ENCODE peak calls at places on chromosomes 7 and 10, in eight cellular contexts. Z, W, N, Q, O, A, T and G are unnamed samples.

GRCh38 chr7:106823631-106824030 is 41.5 kb upstream of the PIK3CG start:
- DNase-seq in Z (peak), W (no peak), N (no peak), Q (no peak), O (no peak), A (no peak), T (no peak), G (no peak)

GRCh38 chr10:34670101-34670500 is 145.0 kb downstream of the PARD3 start:
- DNase-seq in Z (no peak), W (no peak), N (no peak), Q (no peak), O (peak), A (no peak), T (no peak), G (no peak)

GRCh38 chr7:157468221-157469111 is 131.7 kb downstream of the DNAJB6 start:
- DNase-seq in Z (no peak), W (no peak), N (peak), Q (no peak), O (no peak), A (no peak), T (no peak), G (no peak)

GRCh38 chr10:34231441-34232180 is 583.5 kb downstream of the PARD3 start:
- DNase-seq in Z (no peak), W (no peak), N (no peak), Q (no peak), O (peak), A (no peak), T (no peak), G (no peak)

GRCh38 chr7:86926732-86927131 is 132.7 kb downstream of the ELAPOR2 start:
- DNase-seq in Z (peak), W (no peak), N (no peak), Q (peak), O (peak), A (peak), T (no peak), G (peak)

GRCh38 chr7:157310676-157311185 is 26.1 kb upstream of the DNAJB6 start:
- DNase-seq in Z (peak), W (no peak), N (no peak), Q (no peak), O (no peak), A (no peak), T (no peak), G (no peak)

GRCh38 chr7:157951300-157952049 is 614.7 kb downstream of the DNAJB6 start:
- DNase-seq in Z (no peak), W (no peak), N (no peak), Q (no peak), O (no peak), A (no peak), T (no peak), G (no peak)

GRCh38 chr7:18174996-18175395 is 147.3 kb upstream of the PRPS1L1 start:
- DNase-seq in Z (no peak), W (no peak), N (no peak), Q (no peak), O (no peak), A (no peak), T (no peak), G (no peak)

GRCh38 chr10:119330342-119330741 is 123.0 kb downstream of the GRK5 start:
- DNase-seq in Z (no peak), W (no peak), N (no peak), Q (no peak), O (no peak), A (no peak), T (no peak), G (no peak)

GRCh38 chr10:106711313-106711906 is 453.1 kb downstream of the SORCS1 start:
- DNase-seq in Z (peak), W (no peak), N (no peak), Q (no peak), O (peak), A (peak), T (no peak), G (peak)

GRCh38 chr10:79229081-79229541 is 118.2 kb upstream of the PPIF start:
- DNase-seq in Z (no peak), W (no peak), N (no peak), Q (no peak), O (peak), A (no peak), T (no peak), G (no peak)

GRCh38 chr10:97179731-97180366 is 5.9 kb downstream of the SLIT1 start:
- DNase-seq in Z (no peak), W (no peak), N (no peak), Q (no peak), O (peak), A (peak), T (no peak), G (no peak)

GRCh38 chr7:105766421-105767191 is 109.8 kb downstream of the ATXN7L1 start:
- DNase-seq in Z (no peak), W (no peak), N (no peak), Q (no peak), O (peak), A (peak), T (no peak), G (no peak)